ENCODE peak calls at places on chromosomes 13 and 19, in seven cellular contexts. One of them, this sample, is unnamed.

GRCh38 chr13:98959299-98959698 is 18.6 kb downstream of the DOCK9 start:
- DNase-seq in NB4: no peak
- DNase-seq in retinal pigment epithelial cell: no peak
- DNase-seq in GM23338: no peak
- DNase-seq in effector memory CD4-positive, alpha-beta T cell: no peak
- DNase-seq in tibial artery: no peak
- DNase-seq in Peyer's patch: peak; percentile 71
- DNase-seq in this sample: no peak

GRCh38 chr13:87274209-87274819 is 396.9 kb upstream of the SLITRK5 start:
- DNase-seq in retinal pigment epithelial cell: peak; percentile 10
- DNase-seq in effector memory CD4-positive, alpha-beta T cell: no peak
- DNase-seq in tibial artery: no peak
- DNase-seq in Peyer's patch: peak; percentile 52
- DNase-seq in NB4: peak; percentile 66
- DNase-seq in GM23338: peak; percentile 89
- DNase-seq in this sample: peak; percentile 32

GRCh38 chr19:1189419-1189818 is 15.4 kb upstream of the SBNO2 start:
- DNase-seq in GM23338: no peak
- DNase-seq in tibial artery: no peak
- DNase-seq in retinal pigment epithelial cell: no peak
- DNase-seq in Peyer's patch: no peak
- DNase-seq in NB4: peak; percentile 41
- DNase-seq in effector memory CD4-positive, alpha-beta T cell: no peak
- DNase-seq in this sample: no peak

GRCh38 chr13:51760592-51760991 is 43.4 kb downstream of the DHRS12 start:
- DNase-seq in effector memory CD4-positive, alpha-beta T cell: no peak
- DNase-seq in Peyer's patch: no peak
- DNase-seq in GM23338: no peak
- DNase-seq in retinal pigment epithelial cell: peak; percentile 80
- DNase-seq in tibial artery: no peak
- DNase-seq in NB4: no peak
- DNase-seq in this sample: no peak

GRCh38 chr19:31312004-31312403 is 37.2 kb downstream of the TSHZ3 start:
- DNase-seq in tibial artery: no peak
- DNase-seq in GM23338: no peak
- DNase-seq in retinal pigment epithelial cell: no peak
- DNase-seq in NB4: peak; percentile 78
- DNase-seq in Peyer's patch: peak; percentile 46
- DNase-seq in effector memory CD4-positive, alpha-beta T cell: no peak
- DNase-seq in this sample: no peak

GRCh38 chr19:45985321-45985720 is 9.9 kb upstream of the CCDC61 start:
- DNase-seq in effector memory CD4-positive, alpha-beta T cell: no peak
- DNase-seq in retinal pigment epithelial cell: no peak
- DNase-seq in Peyer's patch: no peak
- DNase-seq in NB4: no peak
- DNase-seq in GM23338: no peak
- DNase-seq in tibial artery: no peak
- DNase-seq in this sample: no peak

GRCh38 chr13:109998808-109999528 is 212.6 kb upstream of the IRS2 start:
- DNase-seq in tibial artery: no peak
- DNase-seq in effector memory CD4-positive, alpha-beta T cell: no peak
- DNase-seq in retinal pigment epithelial cell: peak; percentile 79
- DNase-seq in GM23338: no peak
- DNase-seq in Peyer's patch: no peak
- DNase-seq in NB4: peak; percentile 40
- DNase-seq in this sample: no peak

GRCh38 chr19:45451181-45451849 is 16.5 kb upstream of the FOSB start:
- DNase-seq in tibial artery: peak; percentile 76
- DNase-seq in NB4: peak; percentile 30
- DNase-seq in GM23338: peak; percentile 53
- DNase-seq in effector memory CD4-positive, alpha-beta T cell: peak; percentile 74
- DNase-seq in Peyer's patch: peak; percentile 63
- DNase-seq in retinal pigment epithelial cell: no peak
- DNase-seq in this sample: peak; percentile 84

GRCh38 chr19:13117772-13118423 is at the start of gene NACC1:
- DNase-seq in effector memory CD4-positive, alpha-beta T cell: peak; percentile 77
- DNase-seq in GM23338: peak; percentile 94
- DNase-seq in tibial artery: peak; percentile 94
- DNase-seq in Peyer's patch: peak; percentile 94
- DNase-seq in retinal pigment epithelial cell: peak; percentile 42
- DNase-seq in NB4: peak; percentile 91
- DNase-seq in this sample: peak; percentile 84

GRCh38 chr19:43594710-43595604 is 977 bp downstream of the IRGQ start:
- DNase-seq in retinal pigment epithelial cell: no peak
- DNase-seq in NB4: peak; percentile 80
- DNase-seq in GM23338: peak; percentile 89
- DNase-seq in Peyer's patch: peak; percentile 78
- DNase-seq in tibial artery: no peak
- DNase-seq in effector memory CD4-positive, alpha-beta T cell: peak; percentile 67
- DNase-seq in this sample: peak; percentile 71

GRCh38 chr13:73572824-73573223 is 514.0 kb downstream of the KLF5 start:
- DNase-seq in NB4: peak; percentile 5
- DNase-seq in tibial artery: no peak
- DNase-seq in effector memory CD4-positive, alpha-beta T cell: no peak
- DNase-seq in GM23338: no peak
- DNase-seq in retinal pigment epithelial cell: no peak
- DNase-seq in Peyer's patch: no peak
- DNase-seq in this sample: no peak

GRCh38 chr19:18761531-18762110 is 29.5 kb downstream of the COMP start:
- DNase-seq in retinal pigment epithelial cell: no peak
- DNase-seq in NB4: no peak
- DNase-seq in effector memory CD4-positive, alpha-beta T cell: no peak
- DNase-seq in Peyer's patch: no peak
- DNase-seq in tibial artery: no peak
- DNase-seq in GM23338: no peak
- DNase-seq in this sample: no peak

GRCh38 chr19:3980353-3981251 is 4.7 kb downstream of the EEF2 start:
- DNase-seq in retinal pigment epithelial cell: no peak
- DNase-seq in NB4: no peak
- DNase-seq in GM23338: no peak
- DNase-seq in Peyer's patch: no peak
- DNase-seq in effector memory CD4-positive, alpha-beta T cell: no peak
- DNase-seq in tibial artery: no peak
- DNase-seq in this sample: no peak

GRCh38 chr19:34991542-34992333 is 8.4 kb upstream of the GRAMD1A start:
- DNase-seq in GM23338: no peak
- DNase-seq in NB4: no peak
- DNase-seq in retinal pigment epithelial cell: no peak
- DNase-seq in tibial artery: peak; percentile 1
- DNase-seq in effector memory CD4-positive, alpha-beta T cell: no peak
- DNase-seq in Peyer's patch: no peak
- DNase-seq in this sample: no peak

GRCh38 chr19:34985249-34986022 is 14.7 kb upstream of the GRAMD1A start:
- DNase-seq in GM23338: peak; percentile 74
- DNase-seq in retinal pigment epithelial cell: no peak
- DNase-seq in NB4: no peak
- DNase-seq in tibial artery: peak; percentile 64
- DNase-seq in Peyer's patch: peak; percentile 64
- DNase-seq in effector memory CD4-positive, alpha-beta T cell: no peak
- DNase-seq in this sample: no peak

GRCh38 chr19:34990578-34991192 is 9.4 kb upstream of the GRAMD1A start:
- DNase-seq in retinal pigment epithelial cell: no peak
- DNase-seq in tibial artery: peak; percentile 35
- DNase-seq in GM23338: no peak
- DNase-seq in Peyer's patch: no peak
- DNase-seq in effector memory CD4-positive, alpha-beta T cell: no peak
- DNase-seq in NB4: no peak
- DNase-seq in this sample: no peak

GRCh38 chr19:34989248-34989797 is 10.8 kb upstream of the GRAMD1A start:
- DNase-seq in NB4: no peak
- DNase-seq in Peyer's patch: no peak
- DNase-seq in GM23338: no peak
- DNase-seq in effector memory CD4-positive, alpha-beta T cell: no peak
- DNase-seq in tibial artery: peak; percentile 16
- DNase-seq in retinal pigment epithelial cell: no peak
- DNase-seq in this sample: no peak

GRCh38 chr19:34988119-34988518 is 12.0 kb upstream of the GRAMD1A start:
- DNase-seq in GM23338: no peak
- DNase-seq in retinal pigment epithelial cell: no peak
- DNase-seq in Peyer's patch: no peak
- DNase-seq in tibial artery: peak; percentile 20
- DNase-seq in effector memory CD4-positive, alpha-beta T cell: no peak
- DNase-seq in NB4: no peak
- DNase-seq in this sample: no peak
- H3K4me3 ChIP-seq in GM23338: no peak overlapping the region
- H3K4me3 ChIP-seq in retinal pigment epithelial cell: no peak overlapping the region
- H3K4me3 ChIP-seq in Peyer's patch: no peak overlapping the region
- H3K4me3 ChIP-seq in tibial artery: no peak overlapping the region
- H3K4me3 ChIP-seq in effector memory CD4-positive, alpha-beta T cell: no peak overlapping the region
- H3K4me3 ChIP-seq in NB4: no peak overlapping the region
- H3K4me3 ChIP-seq in this sample: no peak overlapping the region

GRCh38 chr13:113448545-113448884 is 4.8 kb downstream of the ADPRHL1 start:
- DNase-seq in effector memory CD4-positive, alpha-beta T cell: no peak
- DNase-seq in GM23338: no peak
- DNase-seq in NB4: peak; percentile 45
- DNase-seq in retinal pigment epithelial cell: no peak
- DNase-seq in Peyer's patch: no peak
- DNase-seq in tibial artery: peak; percentile 44
- DNase-seq in this sample: no peak
- H3K4me3 ChIP-seq in effector memory CD4-positive, alpha-beta T cell: no peak overlapping the region
- H3K4me3 ChIP-seq in GM23338: no peak overlapping the region
- H3K4me3 ChIP-seq in NB4: peak overlapping the region; percentile 60
- H3K4me3 ChIP-seq in retinal pigment epithelial cell: no peak overlapping the region
- H3K4me3 ChIP-seq in Peyer's patch: peak overlapping the region; percentile 20
- H3K4me3 ChIP-seq in tibial artery: no peak overlapping the region
- H3K4me3 ChIP-seq in this sample: peak overlapping the region; percentile 80

DNA sequence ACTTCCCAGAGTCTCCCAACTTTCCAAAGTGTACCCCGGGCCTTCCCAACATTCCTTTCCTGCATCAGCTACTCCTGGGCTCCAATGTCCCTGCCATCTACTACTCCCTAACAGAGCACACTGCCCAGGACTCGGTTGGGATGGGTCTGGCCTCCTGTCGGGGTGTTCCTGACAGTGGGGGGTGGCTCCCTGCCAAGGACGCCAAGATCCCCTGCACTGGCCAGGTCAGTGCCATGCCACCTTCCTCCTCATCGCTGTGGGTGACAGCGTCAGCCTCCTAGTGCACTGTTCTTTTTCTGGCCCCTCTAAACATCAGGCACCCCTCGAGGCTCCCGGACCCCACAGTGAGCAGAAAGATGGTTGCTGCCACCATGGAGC is 13.8 kb downstream of the EPS15L1 start:
- DNase-seq in tibial artery: no peak
- DNase-seq in retinal pigment epithelial cell: no peak
- DNase-seq in Peyer's patch: no peak
- DNase-seq in effector memory CD4-positive, alpha-beta T cell: no peak
- DNase-seq in NB4: no peak
- DNase-seq in GM23338: no peak
- DNase-seq in this sample: no peak
- H3K4me3 ChIP-seq in tibial artery: no peak overlapping the region
- H3K4me3 ChIP-seq in retinal pigment epithelial cell: no peak overlapping the region
- H3K4me3 ChIP-seq in Peyer's patch: no peak overlapping the region
- H3K4me3 ChIP-seq in effector memory CD4-positive, alpha-beta T cell: no peak overlapping the region
- H3K4me3 ChIP-seq in NB4: no peak overlapping the region
- H3K4me3 ChIP-seq in GM23338: no peak overlapping the region
- H3K4me3 ChIP-seq in this sample: no peak overlapping the region

DNA sequence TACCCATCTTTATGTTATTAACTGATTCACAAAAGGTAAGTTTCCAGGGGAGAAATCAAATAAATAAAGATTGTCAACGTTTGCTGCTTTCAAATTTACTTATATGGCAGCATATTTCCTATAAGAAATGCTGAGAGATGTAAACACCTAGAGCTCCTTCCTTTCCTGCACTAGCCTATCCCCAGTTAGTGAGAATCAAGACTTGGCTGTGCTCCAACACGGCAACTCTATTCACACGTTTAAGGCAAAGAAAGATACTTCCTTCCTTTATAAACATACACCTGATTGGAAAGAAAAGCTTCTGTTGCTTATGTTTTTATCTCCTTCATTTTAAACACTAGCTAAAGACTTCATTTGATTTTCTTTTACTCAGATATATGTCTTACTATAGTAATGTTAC is 107.0 kb downstream of the PCDH9 start:
- DNase-seq in effector memory CD4-positive, alpha-beta T cell: no peak
- DNase-seq in GM23338: no peak
- DNase-seq in NB4: no peak
- DNase-seq in tibial artery: no peak
- DNase-seq in Peyer's patch: no peak
- DNase-seq in retinal pigment epithelial cell: no peak
- DNase-seq in this sample: peak; percentile 3
- H3K4me3 ChIP-seq in effector memory CD4-positive, alpha-beta T cell: no peak overlapping the region
- H3K4me3 ChIP-seq in GM23338: no peak overlapping the region
- H3K4me3 ChIP-seq in NB4: no peak overlapping the region
- H3K4me3 ChIP-seq in tibial artery: no peak overlapping the region
- H3K4me3 ChIP-seq in Peyer's patch: no peak overlapping the region
- H3K4me3 ChIP-seq in retinal pigment epithelial cell: no peak overlapping the region
- H3K4me3 ChIP-seq in this sample: no peak overlapping the region

GRCh38 chr19:2552859-2553258 is 76.9 kb downstream of the GADD45B start:
- DNase-seq in NB4: peak; percentile 88
- DNase-seq in tibial artery: no peak
- DNase-seq in Peyer's patch: peak; percentile 78
- DNase-seq in retinal pigment epithelial cell: no peak
- DNase-seq in GM23338: no peak
- DNase-seq in effector memory CD4-positive, alpha-beta T cell: peak; percentile 55
- DNase-seq in this sample: peak; percentile 87
- H3K4me3 ChIP-seq in NB4: peak overlapping the region; percentile 43
- H3K4me3 ChIP-seq in tibial artery: no peak overlapping the region
- H3K4me3 ChIP-seq in Peyer's patch: no peak overlapping the region
- H3K4me3 ChIP-seq in retinal pigment epithelial cell: no peak overlapping the region
- H3K4me3 ChIP-seq in GM23338: no peak overlapping the region
- H3K4me3 ChIP-seq in effector memory CD4-positive, alpha-beta T cell: peak overlapping the region; percentile 6
- H3K4me3 ChIP-seq in this sample: peak overlapping the region; percentile 37

GRCh38 chr13:111156421-111156820 is 41.3 kb downstream of the ARHGEF7 start:
- DNase-seq in Peyer's patch: no peak
- DNase-seq in GM23338: no peak
- DNase-seq in effector memory CD4-positive, alpha-beta T cell: no peak
- DNase-seq in retinal pigment epithelial cell: no peak
- DNase-seq in NB4: no peak
- DNase-seq in tibial artery: no peak
- DNase-seq in this sample: no peak
- H3K4me3 ChIP-seq in Peyer's patch: no peak overlapping the region
- H3K4me3 ChIP-seq in GM23338: no peak overlapping the region
- H3K4me3 ChIP-seq in effector memory CD4-positive, alpha-beta T cell: no peak overlapping the region
- H3K4me3 ChIP-seq in retinal pigment epithelial cell: no peak overlapping the region
- H3K4me3 ChIP-seq in NB4: no peak overlapping the region
- H3K4me3 ChIP-seq in tibial artery: no peak overlapping the region
- H3K4me3 ChIP-seq in this sample: no peak overlapping the region

DNA sequence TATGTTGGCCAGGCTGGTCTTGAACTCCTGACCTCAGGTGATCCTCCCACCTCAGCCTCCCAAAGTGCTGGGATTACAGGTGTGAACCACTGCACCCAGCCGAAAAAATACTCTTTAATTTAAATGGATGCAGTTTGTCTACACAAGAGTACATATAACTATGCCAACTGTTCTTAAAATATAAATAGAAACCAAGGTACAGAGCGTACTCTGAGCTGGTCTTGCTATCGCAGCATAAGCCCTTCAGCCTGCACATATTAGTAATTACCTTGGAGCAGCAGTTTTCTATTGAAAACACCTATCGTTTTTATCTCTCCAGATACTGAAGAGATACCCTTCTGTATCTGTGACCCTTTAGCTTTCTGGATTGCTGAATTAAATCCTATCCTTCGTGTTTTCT is 3.4 kb downstream of the ZNF682 start:
- DNase-seq in NB4: no peak
- DNase-seq in retinal pigment epithelial cell: no peak
- DNase-seq in Peyer's patch: no peak
- DNase-seq in effector memory CD4-positive, alpha-beta T cell: no peak
- DNase-seq in GM23338: no peak
- DNase-seq in tibial artery: no peak
- DNase-seq in this sample: no peak
- H3K4me3 ChIP-seq in NB4: no peak overlapping the region
- H3K4me3 ChIP-seq in retinal pigment epithelial cell: no peak overlapping the region
- H3K4me3 ChIP-seq in Peyer's patch: no peak overlapping the region
- H3K4me3 ChIP-seq in effector memory CD4-positive, alpha-beta T cell: no peak overlapping the region
- H3K4me3 ChIP-seq in GM23338: no peak overlapping the region
- H3K4me3 ChIP-seq in tibial artery: no peak overlapping the region
- H3K4me3 ChIP-seq in this sample: no peak overlapping the region

GRCh38 chr19:38389101-38389925 is 816 bp downstream of the SPRED3 start:
- DNase-seq in retinal pigment epithelial cell: no peak
- DNase-seq in tibial artery: peak; percentile 73
- DNase-seq in Peyer's patch: no peak
- DNase-seq in NB4: no peak
- DNase-seq in effector memory CD4-positive, alpha-beta T cell: no peak
- DNase-seq in GM23338: peak; percentile 66
- DNase-seq in this sample: no peak
- H3K4me3 ChIP-seq in retinal pigment epithelial cell: peak overlapping the region; percentile 99
- H3K4me3 ChIP-seq in tibial artery: peak overlapping the region; percentile 54
- H3K4me3 ChIP-seq in Peyer's patch: peak overlapping the region; percentile 44
- H3K4me3 ChIP-seq in NB4: no peak overlapping the region
- H3K4me3 ChIP-seq in effector memory CD4-positive, alpha-beta T cell: peak overlapping the region; percentile 48
- H3K4me3 ChIP-seq in GM23338: peak overlapping the region; percentile 96
- H3K4me3 ChIP-seq in this sample: peak overlapping the region; percentile 62

This sample was measured in Jurkat, Clone E6-1.